ENCODE peak calls at places on chromosome X, in four cellular contexts. One of them, this sample, is unnamed.
A peak's percentile ranks its signal among the peaks of the same experiment; 100 is the strongest.

GRCh38 chrX:130053236-130053635 is 57.1 kb downstream of the ELF4 start:
- DNase-seq in foreskin fibroblast: no peak
- DNase-seq in A549: no peak
- DNase-seq in cardiac muscle cell: no peak
- DNase-seq in this sample: no peak

GRCh38 chrX:150692296-150692695 is 900 bp upstream of the MTMR1 start:
- DNase-seq in foreskin fibroblast: no peak
- DNase-seq in A549: no peak
- DNase-seq in cardiac muscle cell: no peak
- DNase-seq in this sample: no peak

GRCh38 chrX:109857898-109858297 is 124.8 kb upstream of the ACSL4 start:
- DNase-seq in cardiac muscle cell: peak; percentile 64
- DNase-seq in A549: no peak
- DNase-seq in foreskin fibroblast: no peak
- DNase-seq in this sample: no peak

GRCh38 chrX:53305996-53306937 is 24.9 kb upstream of the IQSEC2 start:
- DNase-seq in foreskin fibroblast: no peak
- DNase-seq in A549: no peak
- DNase-seq in cardiac muscle cell: peak; percentile 30
- DNase-seq in this sample: no peak

GRCh38 chrX:74519870-74520269 is 94.6 kb downstream of the RLIM start:
- DNase-seq in cardiac muscle cell: no peak
- DNase-seq in foreskin fibroblast: no peak
- DNase-seq in A549: no peak
- DNase-seq in this sample: no peak

GRCh38 chrX:50814701-50815476 is 895 bp upstream of the SHROOM4 start:
- DNase-seq in cardiac muscle cell: peak; percentile 51
- DNase-seq in foreskin fibroblast: no peak
- DNase-seq in A549: no peak
- DNase-seq in this sample: no peak

GRCh38 chrX:17655232-17656034 is 81.9 kb upstream of the SCML1 start:
- DNase-seq in foreskin fibroblast: no peak
- DNase-seq in A549: no peak
- DNase-seq in cardiac muscle cell: peak; percentile 8
- DNase-seq in this sample: peak; percentile 56

GRCh38 chrX:281166-281999 is at the start of gene PLCXD1:
- DNase-seq in cardiac muscle cell: peak; percentile 46
- DNase-seq in foreskin fibroblast: no peak
- DNase-seq in A549: peak; percentile 85
- DNase-seq in this sample: peak; percentile 71

GRCh38 chrX:35890699-35891098 is 28.8 kb upstream of the CFAP47 start:
- DNase-seq in A549: peak; percentile 17
- DNase-seq in cardiac muscle cell: peak; percentile 41
- DNase-seq in foreskin fibroblast: no peak
- DNase-seq in this sample: peak; percentile 24

GRCh38 chrX:65017464-65017863 is 41.2 kb upstream of the ZC4H2 start:
- DNase-seq in foreskin fibroblast: no peak
- DNase-seq in cardiac muscle cell: no peak
- DNase-seq in A549: no peak
- DNase-seq in this sample: no peak

GRCh38 chrX:136608295-136608933 is 39.5 kb upstream of the CD40LG start:
- DNase-seq in A549: no peak
- DNase-seq in cardiac muscle cell: peak; percentile 42
- DNase-seq in foreskin fibroblast: peak; percentile 9
- DNase-seq in this sample: peak; percentile 5

GRCh38 chrX:39309018-39309620 is 507.9 kb downstream of the MID1IP1 start:
- DNase-seq in cardiac muscle cell: peak; percentile 63
- DNase-seq in foreskin fibroblast: no peak
- DNase-seq in A549: no peak
- DNase-seq in this sample: no peak

GRCh38 chrX:115525486-115525885 is 35.5 kb upstream of the PLS3 start:
- DNase-seq in foreskin fibroblast: no peak
- DNase-seq in cardiac muscle cell: no peak
- DNase-seq in A549: no peak
- DNase-seq in this sample: no peak

GRCh38 chrX:40056420-40056819 is 41.3 kb downstream of the BCOR start:
- DNase-seq in A549: no peak
- DNase-seq in foreskin fibroblast: no peak
- DNase-seq in cardiac muscle cell: no peak
- DNase-seq in this sample: no peak

GRCh38 chrX:21802054-21802660 is 37.3 kb upstream of the MBTPS2 start:
- DNase-seq in cardiac muscle cell: no peak
- DNase-seq in foreskin fibroblast: no peak
- DNase-seq in A549: no peak
- DNase-seq in this sample: no peak

DNA sequence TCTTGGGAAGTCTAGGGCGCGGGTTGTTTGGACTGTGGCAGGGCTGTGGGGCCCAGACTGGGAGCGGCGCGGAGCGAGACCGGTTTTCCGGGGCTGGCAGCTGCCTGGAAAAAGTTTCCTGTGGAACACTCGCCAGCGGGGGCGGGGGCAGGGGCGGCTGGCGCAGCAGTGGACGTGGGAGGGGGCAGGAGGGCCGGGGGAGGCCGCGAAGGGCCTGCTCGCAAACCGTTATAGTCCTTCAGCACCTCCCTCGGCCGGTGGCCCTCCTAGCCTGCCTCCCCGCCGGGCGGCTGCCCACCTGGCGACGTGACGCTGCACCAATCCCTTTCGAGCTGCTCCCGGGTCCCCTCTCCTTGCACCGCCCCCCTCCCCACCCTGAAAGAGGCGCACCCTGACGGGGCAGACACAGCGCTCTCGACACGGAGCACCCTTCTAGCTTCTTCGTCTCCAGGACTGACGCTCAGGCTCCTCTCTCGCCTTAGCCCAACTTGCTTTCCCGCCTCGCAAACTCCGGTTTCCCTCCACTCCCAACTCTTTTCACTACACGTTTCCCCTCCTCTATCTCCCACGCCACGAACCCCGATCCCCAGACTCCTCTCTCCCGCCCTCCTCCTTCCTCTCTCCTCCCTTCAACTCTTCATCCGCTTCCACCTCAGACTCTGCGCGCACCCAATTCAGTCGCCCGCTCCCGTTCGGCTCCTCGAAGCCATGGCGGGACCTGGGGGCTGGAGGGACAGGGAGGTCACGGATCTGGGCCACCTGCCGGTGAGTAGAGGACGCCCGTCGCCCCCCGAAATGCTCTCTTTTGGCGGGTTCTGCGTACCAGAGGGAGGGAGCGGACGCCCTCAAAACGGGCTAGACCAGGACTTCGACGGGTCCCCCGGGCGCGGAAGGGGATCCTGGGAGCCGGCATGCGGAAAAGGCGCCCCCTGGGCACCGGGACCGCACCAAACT is at the start of gene NRK:
- DNase-seq in cardiac muscle cell: peak; percentile 55
- DNase-seq in A549: no peak
- DNase-seq in foreskin fibroblast: no peak
- DNase-seq in this sample: peak; percentile 29
- TF ChIP-seq CTCF in cardiac muscle cell: peak; percentile 21
- TF ChIP-seq CTCF in A549: no peak
- TF ChIP-seq CTCF in foreskin fibroblast: no peak
- TF ChIP-seq CTCF in this sample: no peak

DNA sequence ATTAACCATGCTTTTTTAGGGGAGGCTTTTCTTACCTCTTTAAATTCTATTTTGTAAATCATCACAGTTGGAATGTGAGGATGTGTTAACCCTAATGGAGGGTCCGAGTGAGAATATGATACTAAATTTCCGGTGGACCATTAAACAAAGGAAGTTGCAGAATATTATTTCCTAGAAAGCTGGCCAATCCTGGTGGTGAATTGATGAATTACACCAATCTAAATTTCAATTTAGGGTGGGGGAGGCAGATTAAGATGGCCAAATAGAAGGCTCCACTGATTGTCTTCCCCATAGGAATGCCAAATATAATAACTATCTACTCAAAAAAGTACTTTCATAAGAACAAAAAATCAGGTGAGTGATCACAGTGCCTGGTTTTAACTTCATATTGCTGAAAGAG is 1045.6 kb downstream of the GLUD2 start:
- DNase-seq in cardiac muscle cell: no peak
- DNase-seq in A549: no peak
- DNase-seq in foreskin fibroblast: no peak
- DNase-seq in this sample: no peak
- TF ChIP-seq CTCF in cardiac muscle cell: no peak
- TF ChIP-seq CTCF in A549: no peak
- TF ChIP-seq CTCF in foreskin fibroblast: no peak
- TF ChIP-seq CTCF in this sample: no peak

DNA sequence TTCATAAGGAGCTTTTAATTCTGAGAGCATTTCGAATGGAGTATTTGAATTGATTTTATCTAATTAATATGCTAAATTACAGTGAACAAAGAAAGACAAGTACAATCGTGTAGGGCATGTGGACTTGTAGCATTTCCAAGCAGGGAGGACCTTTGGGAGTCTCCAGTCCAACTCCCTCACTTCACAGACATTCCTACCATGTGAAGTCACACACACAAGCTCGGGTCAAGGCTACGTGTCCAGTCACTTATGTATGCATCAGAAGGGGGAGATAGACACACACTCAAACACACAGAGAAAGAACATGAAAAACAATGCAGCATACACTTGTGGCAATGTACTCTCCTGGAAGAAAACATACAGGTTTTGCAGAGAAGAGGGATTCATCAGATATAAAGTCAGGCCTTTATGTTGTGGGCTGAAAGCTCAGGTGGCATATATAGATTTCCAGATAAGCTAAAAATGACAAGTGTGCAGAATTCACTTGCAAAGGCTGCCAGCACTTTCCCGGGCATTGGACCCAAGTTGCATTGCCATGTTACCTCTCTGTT is 136.1 kb upstream of the MID1 start:
- DNase-seq in A549: peak; percentile 56
- DNase-seq in foreskin fibroblast: peak; percentile 77
- DNase-seq in cardiac muscle cell: peak; percentile 83
- DNase-seq in this sample: no peak
- TF ChIP-seq CTCF in A549: no peak
- TF ChIP-seq CTCF in foreskin fibroblast: no peak
- TF ChIP-seq CTCF in cardiac muscle cell: peak; percentile 3
- TF ChIP-seq CTCF in this sample: no peak

DNA sequence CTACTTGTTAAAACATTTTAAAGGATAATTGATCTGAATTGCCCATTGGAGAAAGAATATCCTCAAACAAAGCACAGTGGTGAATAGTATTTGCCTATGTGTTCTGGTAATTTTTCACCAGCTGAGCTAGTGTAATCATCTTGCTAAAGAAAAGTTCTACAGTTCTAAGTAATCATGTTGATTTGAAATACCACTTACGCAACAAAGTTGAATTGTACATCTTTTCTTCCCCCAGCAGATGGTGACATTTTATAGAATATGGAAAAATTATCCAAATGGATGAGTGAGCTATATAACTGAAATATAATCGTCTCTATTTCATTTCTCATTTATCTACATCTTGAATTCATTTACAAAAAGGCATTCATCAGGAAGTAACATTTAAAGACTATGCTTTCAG is 9.7 kb upstream of the ZNF674 start:
- DNase-seq in cardiac muscle cell: peak; percentile 57
- DNase-seq in A549: no peak
- DNase-seq in foreskin fibroblast: no peak
- DNase-seq in this sample: no peak
- TF ChIP-seq CTCF in cardiac muscle cell: peak; percentile 27
- TF ChIP-seq CTCF in A549: peak; percentile 58
- TF ChIP-seq CTCF in foreskin fibroblast: no peak
- TF ChIP-seq CTCF in this sample: no peak

GRCh38 chrX:148389629-148390028 is 110.8 kb upstream of the AFF2 start:
- DNase-seq in foreskin fibroblast: no peak
- DNase-seq in cardiac muscle cell: no peak
- DNase-seq in A549: no peak
- DNase-seq in this sample: no peak
- TF ChIP-seq CTCF in foreskin fibroblast: no peak
- TF ChIP-seq CTCF in cardiac muscle cell: no peak
- TF ChIP-seq CTCF in A549: no peak
- TF ChIP-seq CTCF in this sample: no peak

GRCh38 chrX:105876658-105877057 is 54.3 kb downstream of the NRK start:
- DNase-seq in cardiac muscle cell: peak; percentile 16
- DNase-seq in foreskin fibroblast: no peak
- DNase-seq in A549: no peak
- DNase-seq in this sample: no peak
- TF ChIP-seq CTCF in cardiac muscle cell: peak; percentile 19
- TF ChIP-seq CTCF in foreskin fibroblast: no peak
- TF ChIP-seq CTCF in A549: peak; percentile 23
- TF ChIP-seq CTCF in this sample: peak; percentile 17

GRCh38 chrX:1453951-1454785 is 1.5 kb upstream of the ASMTL start:
- DNase-seq in cardiac muscle cell: peak; percentile 85
- DNase-seq in A549: peak; percentile 83
- DNase-seq in foreskin fibroblast: peak; percentile 61
- DNase-seq in this sample: peak; percentile 92
- TF ChIP-seq CTCF in cardiac muscle cell: peak; percentile 95
- TF ChIP-seq CTCF in A549: peak; percentile 96
- TF ChIP-seq CTCF in foreskin fibroblast: peak; percentile 95
- TF ChIP-seq CTCF in this sample: peak; percentile 93

DNA sequence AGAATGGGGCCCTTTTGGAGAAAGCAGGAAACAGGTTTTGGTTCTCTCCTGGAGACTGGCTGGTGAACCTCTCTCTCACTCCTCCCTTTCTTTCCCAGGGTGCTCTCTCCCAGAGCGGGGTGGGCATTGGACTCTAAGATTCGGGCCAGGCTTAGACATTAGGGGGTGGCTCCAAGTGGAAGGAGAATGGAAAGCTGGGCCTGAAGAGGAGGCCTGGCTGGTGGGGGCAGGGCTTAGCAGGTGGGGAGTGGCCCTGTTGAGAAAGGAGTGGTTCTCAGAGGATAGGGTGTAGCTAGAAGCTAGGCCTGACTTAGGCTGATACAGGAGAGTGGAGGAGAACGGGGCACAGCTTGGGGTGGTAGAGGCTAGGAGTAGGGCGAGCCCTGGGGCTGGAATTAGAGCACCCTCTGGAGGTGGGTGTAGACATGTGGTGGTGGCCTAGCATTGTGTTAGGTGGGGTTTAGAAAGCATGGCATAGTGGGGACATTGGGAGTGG is 5.7 kb downstream of the PLP2 start:
- DNase-seq in foreskin fibroblast: no peak
- DNase-seq in A549: no peak
- DNase-seq in cardiac muscle cell: no peak
- DNase-seq in this sample: no peak
- TF ChIP-seq CTCF in foreskin fibroblast: no peak
- TF ChIP-seq CTCF in A549: peak; percentile 11
- TF ChIP-seq CTCF in cardiac muscle cell: no peak
- TF ChIP-seq CTCF in this sample: no peak

DNA sequence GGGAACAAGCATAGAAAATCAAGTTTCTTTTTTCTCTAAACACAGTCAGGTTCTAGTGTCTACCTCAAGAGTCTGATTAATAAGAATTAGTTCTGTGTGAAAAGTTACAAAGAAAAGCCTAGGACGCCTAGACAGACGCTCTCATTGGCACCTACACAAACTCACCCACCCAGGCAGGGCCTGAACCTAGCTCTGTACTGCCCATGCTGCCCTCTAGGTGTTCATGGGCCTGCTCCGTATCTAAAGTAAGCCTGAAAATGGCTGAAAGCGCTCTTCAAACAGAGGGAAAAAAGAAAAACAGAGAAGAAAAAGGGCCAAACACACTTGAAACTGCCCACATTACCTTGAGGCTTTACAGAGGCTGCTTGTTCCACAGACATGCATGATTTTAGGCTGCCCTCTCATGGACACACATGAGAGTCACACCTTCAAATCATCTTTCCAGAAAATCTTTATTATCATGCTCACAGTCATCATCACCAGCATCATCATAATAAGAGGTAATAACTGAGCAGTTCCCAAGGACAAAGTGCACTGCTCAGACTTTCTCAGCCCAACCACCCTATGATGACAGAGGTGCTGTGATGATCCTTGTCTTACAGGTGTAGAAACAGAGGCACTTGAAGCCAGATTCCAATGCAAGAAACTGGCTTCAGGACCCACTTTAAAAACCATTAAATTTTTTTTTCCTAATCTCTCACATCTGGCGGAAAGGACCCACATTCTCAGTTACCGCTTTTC is 49.6 kb downstream of the MAP7D2 start:
- DNase-seq in foreskin fibroblast: peak; percentile 30
- DNase-seq in A549: peak; percentile 45
- DNase-seq in cardiac muscle cell: peak; percentile 53
- DNase-seq in this sample: no peak
- TF ChIP-seq CTCF in foreskin fibroblast: peak; percentile 25
- TF ChIP-seq CTCF in A549: peak; percentile 78
- TF ChIP-seq CTCF in cardiac muscle cell: peak; percentile 38
- TF ChIP-seq CTCF in this sample: peak; percentile 42

This sample was measured in nephron progenitor cell.